ENCODE peak calls at places on chromosomes 4 and X, in ten cellular contexts. D, L, S, G, T, Y, A, E, Z and Q are unnamed samples.

GRCh38 chr4:106676173-106676921 is 307.8 kb upstream of the GIMD1 start:
- DNase-seq in D (peak), G (no peak), Y (no peak), T (no peak), S (no peak), A (no peak), L (no peak), Z (no peak), E (no peak), Q (no peak)

GRCh38 chrX:42770566-42770965 is 7.4 kb downstream of the PPP1R2C start:
- DNase-seq in A (no peak), L (no peak), G (no peak), Y (no peak), E (no peak), Z (no peak), D (no peak), S (no peak), T (no peak), Q (no peak)

GRCh38 chr4:119682080-119682479 is 53.5 kb upstream of the PDE5A start:
- DNase-seq in Z (no peak), G (no peak), T (no peak), S (no peak), D (no peak), Y (no peak), A (peak), E (no peak), L (no peak), Q (no peak)

GRCh38 chrX:40171513-40172168 is 73.9 kb upstream of the BCOR start:
- DNase-seq in Y (no peak), E (no peak), A (peak), T (no peak), Z (no peak), L (no peak), S (no peak), D (peak), G (no peak), Q (peak)

GRCh38 chr4:8278421-8279287 is 9.1 kb downstream of the HTRA3 start:
- DNase-seq in Z (peak), E (no peak), T (no peak), S (no peak), D (peak), Y (no peak), A (peak), L (no peak), G (no peak), Q (no peak)

GRCh38 chr4:56434599-56435000 is 815 bp downstream of the PPAT start:
- DNase-seq in S (no peak), T (no peak), L (no peak), E (peak), D (peak), G (no peak), A (no peak), Y (no peak), Z (no peak), Q (no peak)

GRCh38 chr4:76830612-76831474 is 67.1 kb downstream of the SOWAHB start:
- DNase-seq in E (no peak), Y (no peak), L (no peak), Z (peak), T (no peak), G (no peak), A (peak), D (peak), S (no peak), Q (no peak)

GRCh38 chr4:129246850-129247542 is 151.0 kb downstream of the C4orf33 start:
- DNase-seq in G (no peak), L (no peak), S (no peak), Y (no peak), E (no peak), Z (no peak), D (no peak), A (no peak), T (no peak), Q (no peak)

GRCh38 chr4:109730294-109731051 is 603 bp upstream of the PLA2G12A start:
- DNase-seq in A (peak), G (peak), S (peak), L (peak), Y (peak), T (no peak), Z (peak), E (peak), D (peak), Q (no peak)

GRCh38 chrX:153299855-153300254 is 21.7 kb downstream of the PNMA6F start:
- DNase-seq in L (no peak), S (no peak), Z (no peak), E (no peak), A (no peak), G (no peak), T (no peak), Y (no peak), D (no peak), Q (no peak)

GRCh38 chr4:36281384-36282106 is at the start of gene DTHD1:
- DNase-seq in A (peak), G (no peak), L (no peak), S (no peak), D (no peak), T (no peak), Z (no peak), E (no peak), Y (no peak), Q (peak)

GRCh38 chrX:39431893-39432292 is 630.6 kb downstream of the MID1IP1 start:
- DNase-seq in D (no peak), L (no peak), G (no peak), S (no peak), E (no peak), A (no peak), T (no peak), Z (no peak), Y (no peak), Q (no peak)

GRCh38 chr4:37827030-37827705 is 682 bp downstream of the PGM2 start:
- DNase-seq in A (peak), G (no peak), L (peak), E (no peak), T (no peak), D (peak), Z (no peak), Y (no peak), S (no peak), Q (peak)

GRCh38 chrX:154333837-154334271 is 38.3 kb downstream of the TKTL1 start:
- DNase-seq in Y (no peak), Z (no peak), D (no peak), S (no peak), A (no peak), G (no peak), T (no peak), E (no peak), L (no peak), Q (no peak)

GRCh38 chrX:19673334-19674040 is 158.2 kb upstream of the MAP3K15 start:
- DNase-seq in T (peak), E (no peak), Y (peak), Z (peak), D (peak), S (no peak), L (no peak), G (peak), A (peak), Q (peak)

GRCh38 chr4:177087060-177087459 is 222.6 kb upstream of the NEIL3 start:
- DNase-seq in A (no peak), T (no peak), Y (no peak), G (no peak), Z (no peak), S (no peak), E (no peak), L (no peak), D (no peak), Q (no peak)
- TF ChIP-seq CTCF in A (no peak), T (no peak), Y (no peak), G (no peak), Z (no peak), S (no peak), E (no peak), L (no peak), D (no peak), Q (no peak)

DNA sequence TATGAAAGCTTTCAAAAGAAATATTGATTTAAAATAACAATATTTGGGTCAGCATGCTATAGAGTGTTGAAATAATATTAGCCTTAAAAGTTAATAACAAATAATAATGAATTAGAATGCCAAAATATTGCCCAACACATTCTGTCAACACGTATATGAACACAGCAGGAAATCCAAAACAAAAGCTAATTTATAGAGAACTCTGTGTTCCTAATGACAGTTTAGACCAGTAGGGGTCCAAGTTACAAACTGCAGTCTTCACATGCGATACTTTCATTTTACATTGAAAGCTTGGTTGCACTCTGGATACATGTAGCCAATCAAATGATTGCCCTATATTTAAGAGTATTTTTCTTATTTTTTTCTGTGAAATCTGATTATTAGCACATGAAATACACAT is 274.4 kb downstream of the DCTD start:
- DNase-seq in D (peak), A (peak), S (no peak), Y (no peak), T (no peak), E (no peak), G (no peak), L (no peak), Z (no peak), Q (no peak)
- TF ChIP-seq CTCF in D (peak), A (peak), S (peak), Y (no peak), T (no peak), E (no peak), G (no peak), L (peak), Z (peak), Q (no peak)

DNA sequence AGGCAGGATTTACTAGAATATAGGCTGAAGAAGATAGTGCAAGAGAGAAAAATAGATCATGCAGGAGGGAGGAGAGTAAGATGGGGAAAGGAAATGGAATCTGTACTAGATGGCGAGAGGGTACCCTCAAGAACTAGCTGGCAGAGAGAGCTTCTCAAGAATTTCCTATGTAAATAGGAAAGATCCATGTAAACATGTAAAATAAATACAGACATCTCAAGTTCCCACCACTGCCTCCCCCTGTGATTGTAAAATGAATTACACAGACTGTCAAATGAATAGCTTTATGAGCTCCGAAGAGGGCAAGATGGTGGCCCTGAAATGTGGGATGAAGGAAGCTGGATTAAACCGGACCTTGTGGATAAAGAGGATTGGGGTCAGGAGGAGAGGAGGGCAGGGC is 178.0 kb downstream of the PALLD start:
- DNase-seq in L (no peak), T (no peak), G (no peak), Y (no peak), S (no peak), D (no peak), A (peak), E (no peak), Z (no peak), Q (no peak)
- TF ChIP-seq CTCF in L (no peak), T (no peak), G (no peak), Y (no peak), S (no peak), D (no peak), A (no peak), E (no peak), Z (peak), Q (no peak)

DNA sequence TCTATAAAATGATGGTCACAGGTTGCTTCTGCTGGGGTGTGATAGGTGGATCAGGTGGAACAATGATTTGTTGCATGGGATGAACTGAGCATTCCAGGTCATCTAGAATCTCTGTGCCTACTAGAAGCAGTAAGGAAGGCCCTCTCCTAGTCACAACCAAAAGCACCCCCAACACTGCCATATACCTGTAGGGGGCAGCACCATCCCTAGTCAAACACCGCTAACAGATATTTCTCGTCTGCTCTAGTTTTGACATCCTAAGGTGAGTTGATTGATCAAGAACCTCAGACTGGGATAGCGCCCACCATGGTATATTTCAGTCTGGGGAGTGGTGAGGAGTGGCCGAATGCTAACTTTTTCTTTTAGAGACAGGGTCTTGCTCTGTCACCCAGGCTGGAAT is 160.2 kb downstream of the NHS start:
- DNase-seq in Y (no peak), Z (no peak), A (peak), G (no peak), L (no peak), E (no peak), T (peak), D (no peak), S (peak), Q (peak)
- TF ChIP-seq CTCF in Y (no peak), Z (peak), A (peak), G (no peak), L (peak), E (no peak), T (peak), D (peak), S (peak), Q (no peak)

DNA sequence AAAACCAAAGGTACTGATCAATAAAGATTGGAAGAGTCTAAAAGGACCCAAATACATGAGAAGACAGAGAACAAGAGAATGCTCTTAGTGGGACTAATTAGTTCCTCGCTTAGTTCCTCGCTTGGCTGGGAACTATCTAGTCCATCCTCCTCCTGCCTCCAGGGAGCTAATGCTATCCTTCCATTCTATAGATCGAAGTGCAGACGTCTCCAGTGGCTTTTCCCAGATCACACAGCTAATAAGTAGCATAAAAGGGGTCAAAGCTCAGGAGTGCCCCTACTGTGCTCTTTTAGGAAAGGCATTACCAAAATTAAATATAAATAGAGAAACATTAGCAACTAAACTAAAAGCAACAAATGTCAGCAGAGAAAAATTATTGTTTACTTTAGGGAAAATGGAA is 42.3 kb upstream of the PPARGC1A start:
- DNase-seq in E (no peak), L (no peak), T (no peak), D (no peak), Y (no peak), S (no peak), Z (no peak), G (no peak), A (no peak), Q (no peak)
- TF ChIP-seq CTCF in E (no peak), L (no peak), T (no peak), D (no peak), Y (no peak), S (no peak), Z (no peak), G (no peak), A (no peak), Q (no peak)

DNA sequence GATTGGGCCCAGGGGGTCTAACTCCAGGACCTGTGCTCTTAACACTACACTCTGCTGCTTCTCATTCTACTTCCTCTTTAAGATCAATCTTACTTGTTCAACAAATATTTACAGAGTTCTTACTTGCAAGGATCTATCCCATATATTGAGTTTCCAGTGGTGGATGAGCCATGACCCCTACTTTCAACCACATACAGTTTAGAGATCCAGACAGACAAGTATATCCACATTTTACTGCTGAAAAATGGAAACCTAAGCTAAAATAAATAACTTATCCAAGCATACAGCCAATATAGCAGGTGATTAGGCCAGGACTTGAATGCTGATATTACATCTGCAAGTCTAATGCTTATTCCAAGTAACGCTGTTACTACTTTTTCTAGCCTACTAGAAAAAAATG is 18.7 kb downstream of the TMEM150C start:
- DNase-seq in L (no peak), Z (no peak), Y (no peak), E (no peak), T (no peak), A (peak), S (no peak), G (no peak), D (no peak), Q (no peak)
- TF ChIP-seq CTCF in L (no peak), Z (no peak), Y (no peak), E (no peak), T (no peak), A (no peak), S (no peak), G (no peak), D (no peak), Q (no peak)

DNA sequence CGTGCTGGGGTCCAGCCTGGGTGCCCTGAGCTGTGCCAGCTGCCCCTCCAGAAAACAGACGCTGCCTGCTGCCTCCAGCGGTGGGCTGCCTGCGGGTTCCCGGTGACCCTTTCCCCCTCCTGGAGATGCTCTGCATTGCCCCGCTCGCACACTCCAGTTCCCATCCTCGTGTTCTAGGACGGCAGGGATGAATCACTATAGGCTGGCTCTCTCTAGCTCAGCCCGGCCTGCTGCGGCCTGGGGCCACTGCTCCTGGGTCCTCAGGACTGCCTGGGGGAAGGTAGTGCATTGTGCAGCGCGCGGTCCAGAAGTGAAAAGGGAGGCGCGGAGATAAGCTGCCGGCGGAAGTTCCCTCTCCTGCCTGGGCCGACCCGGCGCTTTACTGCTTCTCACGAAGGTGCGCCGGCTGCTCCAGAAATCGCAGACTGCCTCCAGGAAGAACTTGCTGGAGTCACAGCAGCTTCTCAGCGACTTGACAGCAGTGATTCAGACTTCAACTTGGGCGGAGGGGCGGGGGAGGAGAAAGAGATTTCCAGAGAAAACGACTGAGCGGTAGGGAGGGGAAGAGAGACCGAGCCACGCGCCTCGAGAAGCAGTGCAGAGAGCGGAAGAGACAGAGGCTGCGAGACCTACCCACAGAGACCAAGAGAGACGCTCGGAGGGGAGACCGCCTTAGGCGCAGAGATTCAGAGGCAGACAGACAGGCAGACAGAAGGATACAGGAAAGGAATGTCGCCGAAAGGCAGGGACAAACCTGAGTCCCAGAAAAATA is 6.7 kb upstream of the MSX1 start:
- DNase-seq in E (no peak), S (peak), L (no peak), G (peak), Z (peak), A (no peak), Y (no peak), T (no peak), D (peak), Q (peak)
- TF ChIP-seq CTCF in E (no peak), S (peak), L (peak), G (no peak), Z (peak), A (no peak), Y (no peak), T (no peak), D (peak), Q (peak)

DNA sequence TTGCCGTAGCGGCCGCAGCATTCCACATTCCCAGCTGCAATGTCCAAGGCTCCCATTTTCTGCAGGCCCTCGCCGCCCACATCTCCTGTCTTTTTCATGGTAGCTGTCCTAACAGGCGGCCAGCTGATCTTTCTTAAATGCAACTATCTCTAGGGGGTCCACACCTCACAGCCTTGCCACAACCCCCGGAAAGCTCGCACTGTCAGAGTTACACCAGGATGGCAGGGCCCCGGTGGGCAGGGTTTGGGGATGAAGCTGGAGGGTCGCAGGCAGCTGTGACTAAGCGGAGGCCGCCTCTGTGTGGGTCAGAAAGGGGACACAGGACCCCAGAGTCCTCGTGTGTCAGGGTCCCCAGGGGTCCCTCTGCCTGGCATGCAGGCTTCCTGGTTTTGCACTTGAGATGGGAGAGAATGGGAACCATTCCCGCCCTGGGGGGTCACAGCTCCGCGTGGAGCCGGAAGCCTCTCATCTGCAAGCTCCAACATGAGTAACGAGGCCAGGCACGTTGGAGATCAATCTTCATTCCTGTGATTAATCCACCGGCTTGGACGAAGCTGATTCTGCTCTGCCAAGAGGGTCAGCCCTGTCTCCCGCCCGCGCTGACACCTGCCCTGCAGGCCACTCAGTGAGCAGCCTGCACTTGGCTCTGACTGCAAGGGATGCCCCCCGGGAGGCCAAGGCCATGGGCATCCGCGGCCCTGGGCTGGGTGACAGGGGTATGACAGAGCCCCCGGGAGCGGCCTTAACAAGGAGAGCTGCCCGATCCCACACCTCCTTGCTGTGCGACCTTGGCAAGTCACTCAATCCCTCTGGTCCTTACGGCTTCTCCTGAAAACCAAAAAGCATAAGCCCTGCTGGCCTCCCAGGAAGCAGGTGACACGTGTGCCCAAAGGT is 97.9 kb downstream of the ADRA2C start:
- DNase-seq in T (no peak), E (no peak), D (no peak), S (no peak), A (no peak), Y (no peak), G (no peak), L (no peak), Z (no peak), Q (no peak)
- TF ChIP-seq CTCF in T (no peak), E (no peak), D (no peak), S (no peak), A (no peak), Y (no peak), G (no peak), L (no peak), Z (no peak), Q (no peak)